ENCODE peak calls at places on chromosomes 16 and 17, in seven cellular contexts. One of them, this sample, is unnamed.

GRCh38 chr17:31533546-31534155 is 142.2 kb downstream of the RAB11FIP4 start:
- DNase-seq in HCT116: peak
- DNase-seq in keratinocyte: peak
- DNase-seq in stomach: peak
- DNase-seq in breast epithelium: no peak
- DNase-seq in Peyer's patch: no peak
- DNase-seq in A673: peak
- DNase-seq in this sample: no peak

GRCh38 chr16:66154801-66155200 is 211.7 kb upstream of the CDH5 start:
- DNase-seq in HCT116: no peak
- DNase-seq in stomach: no peak
- DNase-seq in keratinocyte: no peak
- DNase-seq in A673: peak
- DNase-seq in breast epithelium: no peak
- DNase-seq in Peyer's patch: no peak
- DNase-seq in this sample: no peak

GRCh38 chr17:81223758-81224122 is 975 bp upstream of the CEP131 start:
- DNase-seq in keratinocyte: no peak
- DNase-seq in A673: no peak
- DNase-seq in breast epithelium: no peak
- DNase-seq in HCT116: no peak
- DNase-seq in stomach: no peak
- DNase-seq in Peyer's patch: no peak
- DNase-seq in this sample: no peak

GRCh38 chr17:17001076-17001777 is 29.3 kb upstream of the TNFRSF13B start:
- DNase-seq in breast epithelium: no peak
- DNase-seq in Peyer's patch: peak
- DNase-seq in stomach: no peak
- DNase-seq in keratinocyte: no peak
- DNase-seq in A673: no peak
- DNase-seq in HCT116: no peak
- DNase-seq in this sample: no peak

GRCh38 chr17:79202476-79202875 is 127.9 kb downstream of the ENGASE start:
- DNase-seq in HCT116: no peak
- DNase-seq in keratinocyte: no peak
- DNase-seq in breast epithelium: no peak
- DNase-seq in Peyer's patch: no peak
- DNase-seq in stomach: no peak
- DNase-seq in A673: no peak
- DNase-seq in this sample: no peak

GRCh38 chr17:44198721-44199552 is 747 bp downstream of the ATXN7L3 start:
- DNase-seq in stomach: peak
- DNase-seq in breast epithelium: peak
- DNase-seq in keratinocyte: no peak
- DNase-seq in A673: peak
- DNase-seq in HCT116: no peak
- DNase-seq in Peyer's patch: peak
- DNase-seq in this sample: peak

GRCh38 chr17:78890111-78890897 is 12.7 kb downstream of the CEP295NL start:
- DNase-seq in Peyer's patch: peak
- DNase-seq in HCT116: no peak
- DNase-seq in keratinocyte: no peak
- DNase-seq in breast epithelium: peak
- DNase-seq in A673: peak
- DNase-seq in stomach: peak
- DNase-seq in this sample: peak

GRCh38 chr17:78484300-78485159 is 92.7 kb downstream of the DNAH17 start:
- DNase-seq in Peyer's patch: peak
- DNase-seq in keratinocyte: no peak
- DNase-seq in breast epithelium: no peak
- DNase-seq in stomach: peak
- DNase-seq in A673: peak
- DNase-seq in HCT116: peak
- DNase-seq in this sample: peak

GRCh38 chr17:63126607-63127006 is 160.6 kb downstream of the TANC2 start:
- DNase-seq in breast epithelium: no peak
- DNase-seq in keratinocyte: no peak
- DNase-seq in A673: no peak
- DNase-seq in HCT116: no peak
- DNase-seq in stomach: no peak
- DNase-seq in Peyer's patch: no peak
- DNase-seq in this sample: no peak

GRCh38 chr16:64090327-64090726 is 1031.5 kb downstream of the CDH11 start:
- DNase-seq in breast epithelium: no peak
- DNase-seq in keratinocyte: no peak
- DNase-seq in A673: no peak
- DNase-seq in stomach: no peak
- DNase-seq in HCT116: no peak
- DNase-seq in Peyer's patch: no peak
- DNase-seq in this sample: no peak

GRCh38 chr16:14280541-14280940 is 209.4 kb downstream of the MRTFB start:
- DNase-seq in keratinocyte: no peak
- DNase-seq in stomach: no peak
- DNase-seq in breast epithelium: no peak
- DNase-seq in HCT116: no peak
- DNase-seq in Peyer's patch: no peak
- DNase-seq in A673: peak
- DNase-seq in this sample: no peak

GRCh38 chr17:49869038-49869374 is 21.1 kb upstream of the TAC4 start:
- DNase-seq in HCT116: no peak
- DNase-seq in A673: no peak
- DNase-seq in Peyer's patch: no peak
- DNase-seq in keratinocyte: no peak
- DNase-seq in stomach: no peak
- DNase-seq in breast epithelium: no peak
- DNase-seq in this sample: no peak

GRCh38 chr17:21379080-21379711 is 3.0 kb downstream of the KCNJ12 start:
- DNase-seq in HCT116: no peak
- DNase-seq in breast epithelium: no peak
- DNase-seq in keratinocyte: no peak
- DNase-seq in A673: no peak
- DNase-seq in stomach: peak
- DNase-seq in Peyer's patch: no peak
- DNase-seq in this sample: no peak

GRCh38 chr16:5054876-5055865 is 10.6 kb downstream of the C16orf89 start:
- DNase-seq in keratinocyte: no peak
- DNase-seq in breast epithelium: no peak
- DNase-seq in Peyer's patch: no peak
- DNase-seq in stomach: no peak
- DNase-seq in HCT116: no peak
- DNase-seq in A673: no peak
- DNase-seq in this sample: no peak

GRCh38 chr17:29613371-29613837 is 9.3 kb downstream of the CORO6 start:
- DNase-seq in stomach: peak
- DNase-seq in A673: no peak
- DNase-seq in keratinocyte: no peak
- DNase-seq in HCT116: no peak
- DNase-seq in breast epithelium: peak
- DNase-seq in Peyer's patch: peak
- DNase-seq in this sample: peak

GRCh38 chr16:10989494-10989893 is 45.1 kb downstream of the CLEC16A start:
- DNase-seq in keratinocyte: no peak
- DNase-seq in breast epithelium: no peak
- DNase-seq in A673: no peak
- DNase-seq in stomach: no peak
- DNase-seq in Peyer's patch: no peak
- DNase-seq in HCT116: no peak
- DNase-seq in this sample: no peak

GRCh38 chr16:10990378-10990777 is 46.0 kb downstream of the CLEC16A start:
- DNase-seq in stomach: no peak
- DNase-seq in breast epithelium: no peak
- DNase-seq in A673: no peak
- DNase-seq in Peyer's patch: no peak
- DNase-seq in HCT116: no peak
- DNase-seq in keratinocyte: no peak
- DNase-seq in this sample: no peak

GRCh38 chr16:10987361-10988163 is 43.2 kb downstream of the CLEC16A start:
- DNase-seq in keratinocyte: no peak
- DNase-seq in breast epithelium: no peak
- DNase-seq in A673: no peak
- DNase-seq in stomach: no peak
- DNase-seq in Peyer's patch: no peak
- DNase-seq in HCT116: no peak
- DNase-seq in this sample: no peak

GRCh38 chr16:10988164-10988803 is 43.9 kb downstream of the CLEC16A start:
- DNase-seq in A673: no peak
- DNase-seq in Peyer's patch: peak
- DNase-seq in keratinocyte: no peak
- DNase-seq in stomach: no peak
- DNase-seq in breast epithelium: no peak
- DNase-seq in HCT116: no peak
- DNase-seq in this sample: peak

GRCh38 chr16:10988879-10989278 is 44.5 kb downstream of the CLEC16A start:
- DNase-seq in A673: no peak
- DNase-seq in Peyer's patch: no peak
- DNase-seq in HCT116: no peak
- DNase-seq in keratinocyte: no peak
- DNase-seq in stomach: no peak
- DNase-seq in breast epithelium: no peak
- DNase-seq in this sample: no peak
- TF ChIP-seq CTCF in A673: no peak
- TF ChIP-seq CTCF in Peyer's patch: no peak
- TF ChIP-seq CTCF in HCT116: no peak
- TF ChIP-seq CTCF in keratinocyte: no peak
- TF ChIP-seq CTCF in stomach: no peak
- TF ChIP-seq CTCF in breast epithelium: no peak
- TF ChIP-seq CTCF in this sample: no peak

DNA sequence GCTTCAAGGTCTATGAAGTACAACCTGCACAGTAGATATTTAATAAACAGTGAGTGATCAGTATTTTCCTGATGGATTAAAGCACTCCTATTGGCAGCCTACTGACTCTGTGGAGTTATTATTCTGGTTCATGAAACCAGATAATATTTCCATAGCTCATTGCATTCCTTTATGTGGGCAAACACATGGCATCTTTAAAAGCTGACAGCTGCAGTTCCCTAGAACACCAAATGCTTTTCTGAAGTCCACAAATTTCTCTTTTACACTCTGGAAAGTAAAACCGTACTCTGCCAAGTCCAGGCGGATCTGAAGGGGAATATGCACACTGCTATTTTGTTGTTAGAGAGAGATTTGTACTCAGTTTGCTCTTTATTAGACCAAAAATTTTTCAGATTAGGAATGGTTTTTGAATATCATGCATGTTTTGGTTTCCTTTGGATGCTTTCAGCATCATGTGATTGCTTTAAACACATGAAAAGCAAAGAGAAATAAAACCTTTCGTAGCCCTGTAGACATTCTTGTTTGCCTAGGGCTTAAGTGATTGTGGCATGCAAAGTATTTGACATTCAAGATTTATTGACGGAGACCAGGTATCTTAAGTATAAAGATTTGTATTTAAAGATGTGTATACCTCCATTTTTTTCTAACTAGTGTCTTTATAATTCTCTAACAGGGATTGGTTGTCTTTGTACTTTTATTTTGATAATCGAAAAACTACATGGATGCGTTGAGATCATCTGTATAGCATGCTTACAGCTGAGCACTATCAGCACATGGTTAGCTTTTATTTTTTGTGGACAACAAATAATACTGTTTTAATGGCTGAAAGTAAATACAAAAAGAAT is 19.5 kb downstream of the SEC14L1 start:
- DNase-seq in keratinocyte: no peak
- DNase-seq in breast epithelium: no peak
- DNase-seq in A673: no peak
- DNase-seq in stomach: no peak
- DNase-seq in Peyer's patch: no peak
- DNase-seq in HCT116: no peak
- DNase-seq in this sample: no peak
- H3K27ac ChIP-seq in keratinocyte: no peak
- H3K27ac ChIP-seq in breast epithelium: no peak
- H3K27ac ChIP-seq in A673: no peak
- H3K27ac ChIP-seq in stomach: peak
- H3K27ac ChIP-seq in Peyer's patch: peak
- H3K27ac ChIP-seq in HCT116: no peak
- H3K27ac ChIP-seq in this sample: no peak

GRCh38 chr17:66185842-66186241 is 6.1 kb downstream of the CEP112 start:
- DNase-seq in keratinocyte: no peak
- DNase-seq in Peyer's patch: no peak
- DNase-seq in HCT116: no peak
- DNase-seq in stomach: no peak
- DNase-seq in A673: no peak
- DNase-seq in breast epithelium: no peak
- DNase-seq in this sample: no peak

GRCh38 chr17:66187718-66188117 is 4.2 kb downstream of the CEP112 start:
- DNase-seq in breast epithelium: no peak
- DNase-seq in A673: no peak
- DNase-seq in keratinocyte: no peak
- DNase-seq in HCT116: no peak
- DNase-seq in Peyer's patch: no peak
- DNase-seq in stomach: no peak
- DNase-seq in this sample: no peak

GRCh38 chr17:66190738-66191606 is 961 bp downstream of the CEP112 start:
- DNase-seq in HCT116: no peak
- DNase-seq in Peyer's patch: no peak
- DNase-seq in keratinocyte: no peak
- DNase-seq in breast epithelium: no peak
- DNase-seq in stomach: no peak
- DNase-seq in A673: peak
- DNase-seq in this sample: no peak

GRCh38 chr17:66192378-66192687 is 400 bp upstream of the CEP112 start:
- DNase-seq in A673: no peak
- DNase-seq in Peyer's patch: no peak
- DNase-seq in keratinocyte: no peak
- DNase-seq in stomach: no peak
- DNase-seq in breast epithelium: no peak
- DNase-seq in HCT116: no peak
- DNase-seq in this sample: no peak

DNA sequence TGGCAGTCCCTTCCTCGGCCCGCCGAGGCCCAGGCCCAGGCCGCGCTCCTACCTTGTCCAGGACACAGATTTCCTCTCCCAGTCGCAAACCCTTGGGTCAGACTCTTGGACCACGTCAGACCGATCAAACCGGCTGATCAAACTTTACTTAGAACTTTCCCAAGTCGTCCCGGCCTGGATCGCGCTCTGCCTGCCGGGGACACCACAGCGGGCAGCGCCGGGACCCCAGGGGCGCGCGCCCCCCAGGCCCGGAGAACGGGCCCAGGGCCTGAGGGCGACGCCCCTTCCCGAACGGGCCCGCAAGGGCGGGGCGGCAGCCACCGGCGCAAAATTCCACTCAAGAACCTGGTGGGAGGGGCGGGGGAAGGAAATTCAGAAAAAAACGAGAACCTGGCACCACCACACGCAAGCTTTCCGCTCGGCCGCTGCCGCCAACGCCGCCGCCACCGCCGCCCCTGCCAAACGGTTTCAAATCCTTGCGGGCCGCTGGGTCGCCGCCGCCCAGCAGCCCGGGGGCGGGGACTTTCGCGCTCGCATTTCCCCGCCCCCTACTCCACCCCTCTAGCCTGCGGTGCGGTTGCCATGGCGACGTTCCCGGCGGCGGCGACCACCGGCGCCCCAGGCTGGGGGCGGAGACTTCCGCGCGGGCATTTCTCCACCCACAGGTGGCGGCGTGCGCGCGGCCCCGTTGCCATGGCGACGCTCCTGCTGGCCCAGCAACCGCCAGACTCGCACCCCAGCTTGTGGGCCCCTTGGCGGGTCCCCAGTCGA is at the start of gene CEP112:
- DNase-seq in keratinocyte: no peak
- DNase-seq in breast epithelium: peak
- DNase-seq in A673: peak
- DNase-seq in stomach: peak
- DNase-seq in HCT116: peak
- DNase-seq in Peyer's patch: peak
- DNase-seq in this sample: peak
- TF ChIP-seq CTCF in keratinocyte: no peak
- TF ChIP-seq CTCF in breast epithelium: no peak
- TF ChIP-seq CTCF in A673: no peak
- TF ChIP-seq CTCF in stomach: no peak
- TF ChIP-seq CTCF in HCT116: no peak
- TF ChIP-seq CTCF in Peyer's patch: peak
- TF ChIP-seq CTCF in this sample: no peak

GRCh38 chr17:12665263-12666210 is at the start of gene MYOCD:
- DNase-seq in A673: no peak
- DNase-seq in keratinocyte: no peak
- DNase-seq in Peyer's patch: no peak
- DNase-seq in stomach: peak
- DNase-seq in breast epithelium: no peak
- DNase-seq in HCT116: no peak
- DNase-seq in this sample: no peak
- H3K27ac ChIP-seq in A673: no peak
- H3K27ac ChIP-seq in keratinocyte: no peak
- H3K27ac ChIP-seq in Peyer's patch: peak
- H3K27ac ChIP-seq in stomach: peak
- H3K27ac ChIP-seq in breast epithelium: no peak
- H3K27ac ChIP-seq in HCT116: no peak
- H3K27ac ChIP-seq in this sample: no peak

This sample was measured in CD4-positive, alpha-beta T cell.